ENCODE peak calls at places on chromosomes 4 and X, in seven cellular contexts. T, G, L, S, E, V and Y are unnamed samples.
A peak's percentile ranks its signal among the peaks of the same experiment; 100 is the strongest.

GRCh38 chr4:122921971-122922876 is at the start of gene NUDT6:
- DNase-seq in G (peak; percentile 49), S (peak; percentile 5), L (peak; percentile 59), T (peak; percentile 61), V (no peak), E (peak; percentile 82), Y (peak; percentile 71)

GRCh38 chr4:23728393-23728792 is 161.5 kb downstream of the PPARGC1A start:
- DNase-seq in G (peak; percentile 98), L (no peak), V (no peak), S (no peak), T (peak; percentile 96), E (no peak), Y (no peak)

GRCh38 chrX:16155586-16155985 is 11.7 kb upstream of the MAGEB17 start:
- DNase-seq in L (no peak), V (no peak), S (no peak), G (no peak), E (no peak), T (no peak), Y (no peak)

GRCh38 chr4:87118826-87119225 is 101.6 kb downstream of the KLHL8 start:
- DNase-seq in T (peak; percentile 93), V (no peak), S (no peak), E (no peak), G (peak; percentile 84), L (no peak), Y (no peak)

GRCh38 chr4:52560844-52561280 is 98.2 kb downstream of the USP46 start:
- DNase-seq in S (no peak), G (no peak), V (no peak), L (no peak), T (no peak), E (no peak), Y (no peak)

GRCh38 chr4:33334416-33334815 is 2614.2 kb downstream of the PCDH7 start:
- DNase-seq in T (no peak), S (no peak), V (no peak), E (no peak), L (no peak), G (no peak), Y (no peak)

GRCh38 chrX:38880460-38880859 is 79.2 kb downstream of the MID1IP1 start:
- DNase-seq in L (no peak), S (no peak), V (no peak), G (peak; percentile 18), T (no peak), E (no peak), Y (no peak)

GRCh38 chrX:6683353-6683752 is 148.4 kb upstream of the VCX3A start:
- DNase-seq in S (no peak), L (no peak), E (no peak), T (no peak), V (no peak), G (no peak), Y (no peak)

GRCh38 chrX:133493366-133493765 is 78.1 kb upstream of the GPC4 start:
- DNase-seq in T (no peak), E (no peak), G (no peak), L (no peak), S (no peak), V (no peak), Y (no peak)

GRCh38 chr4:102657206-102657605 is 103.6 kb downstream of the MANBA start:
- DNase-seq in V (no peak), G (no peak), E (no peak), T (no peak), S (no peak), L (no peak), Y (no peak)

GRCh38 chr4:87525636-87526035 is 3.5 kb downstream of the SPARCL1 start:
- DNase-seq in S (no peak), G (no peak), E (peak; percentile 46), L (no peak), T (no peak), V (no peak), Y (no peak)